ENCODE peak calls at places on chromosomes 6 and 20, in four cellular contexts. One of them, this sample, is unnamed.

GRCh38 chr6:56874328-56874727 is 80.6 kb upstream of the BEND6 start:
- DNase-seq in NCI-H2171 treated with DMSO at 0.1 percent for 48 hours: no peak
- DNase-seq in effector CD4-positive, alpha-beta T cell: no peak
- DNase-seq in AG08396: no peak
- DNase-seq in this sample: no peak

GRCh38 chr6:157669747-157670216 is 153.3 kb upstream of the SNX9 start:
- DNase-seq in NCI-H2171 treated with DMSO at 0.1 percent for 48 hours: no peak
- DNase-seq in effector CD4-positive, alpha-beta T cell: no peak
- DNase-seq in AG08396: peak
- DNase-seq in this sample: no peak

GRCh38 chr6:54286141-54286540 is 22.1 kb upstream of the TINAG start:
- DNase-seq in NCI-H2171 treated with DMSO at 0.1 percent for 48 hours: no peak
- DNase-seq in effector CD4-positive, alpha-beta T cell: no peak
- DNase-seq in AG08396: no peak
- DNase-seq in this sample: no peak

GRCh38 chr20:49534314-49534713 is 33.6 kb downstream of the PTGIS start:
- DNase-seq in NCI-H2171 treated with DMSO at 0.1 percent for 48 hours: peak
- DNase-seq in effector CD4-positive, alpha-beta T cell: peak
- DNase-seq in AG08396: peak
- DNase-seq in this sample: peak

GRCh38 chr6:149190228-149190831 is 127.2 kb upstream of the TAB2 start:
- DNase-seq in NCI-H2171 treated with DMSO at 0.1 percent for 48 hours: no peak
- DNase-seq in effector CD4-positive, alpha-beta T cell: no peak
- DNase-seq in AG08396: no peak
- DNase-seq in this sample: no peak

GRCh38 chr6:39189915-39190544 is 39.2 kb downstream of the KCNK5 start:
- DNase-seq in NCI-H2171 treated with DMSO at 0.1 percent for 48 hours: no peak
- DNase-seq in effector CD4-positive, alpha-beta T cell: no peak
- DNase-seq in AG08396: peak
- DNase-seq in this sample: no peak

GRCh38 chr20:38434310-38434741 is 802 bp downstream of the SNHG17 start:
- DNase-seq in NCI-H2171 treated with DMSO at 0.1 percent for 48 hours: no peak
- DNase-seq in effector CD4-positive, alpha-beta T cell: no peak
- DNase-seq in AG08396: no peak
- DNase-seq in this sample: no peak

GRCh38 chr6:11632231-11632630 is 94.7 kb downstream of the TMEM170B start:
- DNase-seq in NCI-H2171 treated with DMSO at 0.1 percent for 48 hours: no peak
- DNase-seq in effector CD4-positive, alpha-beta T cell: no peak
- DNase-seq in AG08396: no peak
- DNase-seq in this sample: no peak

GRCh38 chr20:47653892-47654291 is 131.4 kb downstream of the SULF2 start:
- DNase-seq in NCI-H2171 treated with DMSO at 0.1 percent for 48 hours: no peak
- DNase-seq in effector CD4-positive, alpha-beta T cell: no peak
- DNase-seq in AG08396: no peak
- DNase-seq in this sample: no peak

GRCh38 chr20:10475225-10475624 is 40.1 kb downstream of the SLX4IP start:
- DNase-seq in NCI-H2171 treated with DMSO at 0.1 percent for 48 hours: no peak
- DNase-seq in effector CD4-positive, alpha-beta T cell: no peak
- DNase-seq in AG08396: no peak
- DNase-seq in this sample: no peak

GRCh38 chr20:35561268-35561667 is 19.4 kb downstream of the ERGIC3 start:
- DNase-seq in NCI-H2171 treated with DMSO at 0.1 percent for 48 hours: peak
- DNase-seq in effector CD4-positive, alpha-beta T cell: no peak
- DNase-seq in AG08396: peak
- DNase-seq in this sample: no peak

GRCh38 chr20:6819599-6819998 is 52.1 kb downstream of the BMP2 start:
- DNase-seq in NCI-H2171 treated with DMSO at 0.1 percent for 48 hours: no peak
- DNase-seq in effector CD4-positive, alpha-beta T cell: no peak
- DNase-seq in AG08396: no peak
- DNase-seq in this sample: no peak

GRCh38 chr6:14817068-14817467 is 428.8 kb upstream of the JARID2 start:
- DNase-seq in NCI-H2171 treated with DMSO at 0.1 percent for 48 hours: no peak
- DNase-seq in effector CD4-positive, alpha-beta T cell: no peak
- DNase-seq in AG08396: no peak
- DNase-seq in this sample: no peak

GRCh38 chr6:42727084-42727601 is 4.7 kb upstream of the PRPH2 start:
- DNase-seq in NCI-H2171 treated with DMSO at 0.1 percent for 48 hours: no peak
- DNase-seq in effector CD4-positive, alpha-beta T cell: no peak
- DNase-seq in AG08396: peak
- DNase-seq in this sample: no peak

GRCh38 chr6:41028618-41029486 is 10.2 kb downstream of the UNC5CL start:
- DNase-seq in NCI-H2171 treated with DMSO at 0.1 percent for 48 hours: no peak
- DNase-seq in effector CD4-positive, alpha-beta T cell: no peak
- DNase-seq in AG08396: no peak
- DNase-seq in this sample: no peak

GRCh38 chr6:43779864-43780260 is 9.9 kb downstream of the VEGFA start:
- DNase-seq in NCI-H2171 treated with DMSO at 0.1 percent for 48 hours: no peak
- DNase-seq in effector CD4-positive, alpha-beta T cell: no peak
- DNase-seq in AG08396: no peak
- DNase-seq in this sample: no peak

GRCh38 chr20:54132612-54133433 is 41.0 kb downstream of the CYP24A1 start:
- DNase-seq in NCI-H2171 treated with DMSO at 0.1 percent for 48 hours: peak
- DNase-seq in effector CD4-positive, alpha-beta T cell: no peak
- DNase-seq in AG08396: peak
- DNase-seq in this sample: no peak

GRCh38 chr6:34595332-34596090 is 39.4 kb upstream of the SPDEF start:
- DNase-seq in NCI-H2171 treated with DMSO at 0.1 percent for 48 hours: no peak
- DNase-seq in effector CD4-positive, alpha-beta T cell: no peak
- DNase-seq in AG08396: no peak
- DNase-seq in this sample: no peak

GRCh38 chr6:85077098-85077497 is 312.7 kb upstream of the TBX18 start:
- DNase-seq in NCI-H2171 treated with DMSO at 0.1 percent for 48 hours: no peak
- DNase-seq in effector CD4-positive, alpha-beta T cell: no peak
- DNase-seq in AG08396: no peak
- DNase-seq in this sample: no peak

GRCh38 chr6:79436232-79436631 is 101.0 kb downstream of the LCA5 start:
- DNase-seq in NCI-H2171 treated with DMSO at 0.1 percent for 48 hours: no peak
- DNase-seq in effector CD4-positive, alpha-beta T cell: no peak
- DNase-seq in AG08396: no peak
- DNase-seq in this sample: no peak

GRCh38 chr6:25035451-25036435 is 100.0 kb upstream of the RIPOR2 start:
- DNase-seq in NCI-H2171 treated with DMSO at 0.1 percent for 48 hours: no peak
- DNase-seq in effector CD4-positive, alpha-beta T cell: no peak
- DNase-seq in AG08396: no peak
- DNase-seq in this sample: no peak

GRCh38 chr6:87789198-87789899 is 87.3 kb upstream of the AKIRIN2 start:
- DNase-seq in NCI-H2171 treated with DMSO at 0.1 percent for 48 hours: peak
- DNase-seq in effector CD4-positive, alpha-beta T cell: no peak
- DNase-seq in AG08396: peak
- DNase-seq in this sample: no peak

GRCh38 chr6:111276736-111277135 is 189.4 kb downstream of the SLC16A10 start:
- DNase-seq in NCI-H2171 treated with DMSO at 0.1 percent for 48 hours: no peak
- DNase-seq in effector CD4-positive, alpha-beta T cell: no peak
- DNase-seq in AG08396: no peak
- DNase-seq in this sample: no peak

GRCh38 chr6:28643017-28643740 is 117.5 kb downstream of the GPX5 start:
- DNase-seq in NCI-H2171 treated with DMSO at 0.1 percent for 48 hours: peak
- DNase-seq in effector CD4-positive, alpha-beta T cell: no peak
- DNase-seq in AG08396: peak
- DNase-seq in this sample: no peak

GRCh38 chr6:52389626-52390360 is 27.8 kb downstream of the PAQR8 start:
- DNase-seq in NCI-H2171 treated with DMSO at 0.1 percent for 48 hours: peak
- DNase-seq in effector CD4-positive, alpha-beta T cell: peak
- DNase-seq in AG08396: no peak
- DNase-seq in this sample: peak

GRCh38 chr6:55758156-55758942 is 117.0 kb downstream of the BMP5 start:
- DNase-seq in NCI-H2171 treated with DMSO at 0.1 percent for 48 hours: no peak
- DNase-seq in effector CD4-positive, alpha-beta T cell: no peak
- DNase-seq in AG08396: peak
- DNase-seq in this sample: no peak

GRCh38 chr6:116461563-116462507 is 660 bp downstream of the CALHM6 start:
- DNase-seq in NCI-H2171 treated with DMSO at 0.1 percent for 48 hours: no peak
- DNase-seq in effector CD4-positive, alpha-beta T cell: no peak
- DNase-seq in AG08396: peak
- DNase-seq in this sample: peak

GRCh38 chr6:142819603-142820335 is 125.2 kb downstream of the HIVEP2 start:
- DNase-seq in NCI-H2171 treated with DMSO at 0.1 percent for 48 hours: peak
- DNase-seq in effector CD4-positive, alpha-beta T cell: peak
- DNase-seq in AG08396: no peak
- DNase-seq in this sample: peak

GRCh38 chr6:135117413-135117968 is 62.9 kb upstream of the HBS1L start:
- DNase-seq in NCI-H2171 treated with DMSO at 0.1 percent for 48 hours: no peak
- DNase-seq in effector CD4-positive, alpha-beta T cell: no peak
- DNase-seq in AG08396: no peak
- DNase-seq in this sample: no peak

GRCh38 chr6:63730311-63730710 is 94.7 kb downstream of the PHF3 start:
- DNase-seq in NCI-H2171 treated with DMSO at 0.1 percent for 48 hours: no peak
- DNase-seq in effector CD4-positive, alpha-beta T cell: no peak
- DNase-seq in AG08396: no peak
- DNase-seq in this sample: no peak

GRCh38 chr6:106087548-106088325 is 1.6 kb downstream of the PRDM1 start:
- DNase-seq in NCI-H2171 treated with DMSO at 0.1 percent for 48 hours: no peak
- DNase-seq in effector CD4-positive, alpha-beta T cell: no peak
- DNase-seq in AG08396: no peak
- DNase-seq in this sample: no peak

GRCh38 chr6:11356404-11357155 is 124.1 kb upstream of the NEDD9 start:
- DNase-seq in NCI-H2171 treated with DMSO at 0.1 percent for 48 hours: no peak
- DNase-seq in effector CD4-positive, alpha-beta T cell: no peak
- DNase-seq in AG08396: no peak
- DNase-seq in this sample: no peak